ENCODE peak calls at places on chromosomes 2 and 18, in four cellular contexts. One of them, this sample, is unnamed.

GRCh38 chr18:74689251-74689650 is 91.6 kb downstream of the ZNF407 start:
- DNase-seq in HL-60: no peak
- DNase-seq in GM12878: no peak
- DNase-seq in K562: no peak
- DNase-seq in this sample: no peak

GRCh38 chr18:45793295-45793965 is 32.0 kb upstream of the SIGLEC15 start:
- DNase-seq in HL-60: peak
- DNase-seq in GM12878: no peak
- DNase-seq in K562: no peak
- DNase-seq in this sample: no peak

GRCh38 chr18:30527226-30527625 is 515.3 kb downstream of the DSC3 start:
- DNase-seq in HL-60: no peak
- DNase-seq in GM12878: no peak
- DNase-seq in K562: no peak
- DNase-seq in this sample: no peak

GRCh38 chr2:236606023-236606422 is 36.4 kb downstream of the ACKR3 start:
- DNase-seq in HL-60: no peak
- DNase-seq in GM12878: no peak
- DNase-seq in K562: no peak
- DNase-seq in this sample: no peak

GRCh38 chr2:18842836-18843235 is 253.5 kb upstream of the NT5C1B start:
- DNase-seq in HL-60: no peak
- DNase-seq in GM12878: no peak
- DNase-seq in K562: no peak
- DNase-seq in this sample: no peak

GRCh38 chr2:37894601-37895000 is 30.5 kb upstream of the RMDN2 start:
- DNase-seq in HL-60: no peak
- DNase-seq in GM12878: no peak
- DNase-seq in K562: no peak
- DNase-seq in this sample: no peak

GRCh38 chr2:128606837-128607236 is 288.2 kb upstream of the HS6ST1 start:
- DNase-seq in HL-60: no peak
- DNase-seq in GM12878: no peak
- DNase-seq in K562: no peak
- DNase-seq in this sample: no peak

GRCh38 chr2:230847883-230848388 is 16.8 kb upstream of the ITM2C start:
- DNase-seq in HL-60: peak
- DNase-seq in GM12878: peak
- DNase-seq in K562: peak
- DNase-seq in this sample: peak

GRCh38 chr2:26243643-26244478 is 571 bp downstream of the HADHA start:
- DNase-seq in HL-60: peak
- DNase-seq in GM12878: no peak
- DNase-seq in K562: peak
- DNase-seq in this sample: peak

GRCh38 chr2:183564726-183565125 is 440.5 kb downstream of the NUP35 start:
- DNase-seq in HL-60: no peak
- DNase-seq in GM12878: no peak
- DNase-seq in K562: no peak
- DNase-seq in this sample: no peak

GRCh38 chr18:63233334-63233733 is 86.2 kb downstream of the BCL2 start:
- DNase-seq in HL-60: no peak
- DNase-seq in GM12878: no peak
- DNase-seq in K562: no peak
- DNase-seq in this sample: no peak

GRCh38 chr2:207836526-207837133 is 66.9 kb upstream of the FZD5 start:
- DNase-seq in HL-60: no peak
- DNase-seq in GM12878: no peak
- DNase-seq in K562: no peak
- DNase-seq in this sample: no peak

GRCh38 chr2:226172314-226172713 is 627.3 kb downstream of the IRS1 start:
- DNase-seq in HL-60: no peak
- DNase-seq in GM12878: no peak
- DNase-seq in K562: no peak
- DNase-seq in this sample: no peak

GRCh38 chr2:102950547-102950946 is 188.7 kb downstream of the TMEM182 start:
- DNase-seq in HL-60: no peak
- DNase-seq in GM12878: no peak
- DNase-seq in K562: no peak
- DNase-seq in this sample: no peak

GRCh38 chr18:26965206-26965605 is 99.7 kb upstream of the AQP4 start:
- DNase-seq in HL-60: no peak
- DNase-seq in GM12878: no peak
- DNase-seq in K562: no peak
- DNase-seq in this sample: no peak

GRCh38 chr2:213848631-213849030 is 562.2 kb upstream of the VWC2L start:
- DNase-seq in HL-60: no peak
- DNase-seq in GM12878: no peak
- DNase-seq in K562: no peak
- DNase-seq in this sample: no peak

GRCh38 chr2:212863185-212863588 is 288.2 kb downstream of the IKZF2 start:
- DNase-seq in HL-60: peak
- DNase-seq in GM12878: peak
- DNase-seq in K562: no peak
- DNase-seq in this sample: no peak

GRCh38 chr2:68500649-68501048 is 33.3 kb downstream of the APLF start:
- DNase-seq in HL-60: no peak
- DNase-seq in GM12878: no peak
- DNase-seq in K562: no peak
- DNase-seq in this sample: no peak

GRCh38 chr2:138213624-138214023 is 249.4 kb downstream of the HNMT start:
- DNase-seq in HL-60: no peak
- DNase-seq in GM12878: no peak
- DNase-seq in K562: no peak
- DNase-seq in this sample: no peak

GRCh38 chr18:55641501-55641900 is 53.5 kb upstream of the TCF4 start:
- DNase-seq in HL-60: no peak
- DNase-seq in GM12878: no peak
- DNase-seq in K562: no peak
- DNase-seq in this sample: no peak

GRCh38 chr2:199339826-199340605 is 117.7 kb downstream of the SATB2 start:
- DNase-seq in HL-60: peak
- DNase-seq in GM12878: no peak
- DNase-seq in K562: no peak
- DNase-seq in this sample: no peak

GRCh38 chr2:40204268-40204667 is 247.6 kb downstream of the SLC8A1 start:
- DNase-seq in HL-60: no peak
- DNase-seq in GM12878: no peak
- DNase-seq in K562: no peak
- DNase-seq in this sample: no peak

GRCh38 chr2:172079838-172080640 is 5.3 kb upstream of the DLX1 start:
- DNase-seq in HL-60: peak
- DNase-seq in GM12878: no peak
- DNase-seq in K562: no peak
- DNase-seq in this sample: no peak

GRCh38 chr2:160010361-160011145 is 51.9 kb downstream of the PLA2R1 start:
- DNase-seq in HL-60: no peak
- DNase-seq in GM12878: no peak
- DNase-seq in K562: no peak
- DNase-seq in this sample: no peak

GRCh38 chr2:159290289-159290907 is 3.9 kb upstream of the WDSUB1 start:
- DNase-seq in HL-60: peak
- DNase-seq in GM12878: no peak
- DNase-seq in K562: no peak
- DNase-seq in this sample: no peak

GRCh38 chr2:236962816-236963215 is 122.9 kb upstream of the COPS8 start:
- DNase-seq in HL-60: no peak
- DNase-seq in GM12878: no peak
- DNase-seq in K562: no peak
- DNase-seq in this sample: no peak

GRCh38 chr2:176445831-176446433 is 176.7 kb downstream of the MTX2 start:
- DNase-seq in HL-60: no peak
- DNase-seq in GM12878: no peak
- DNase-seq in K562: no peak
- DNase-seq in this sample: no peak

GRCh38 chr2:98952971-98953370 is 16.9 kb upstream of the CRACDL start:
- DNase-seq in HL-60: no peak
- DNase-seq in GM12878: no peak
- DNase-seq in K562: no peak
- DNase-seq in this sample: no peak

GRCh38 chr18:37258131-37258530 is 307.5 kb downstream of the CELF4 start:
- DNase-seq in HL-60: no peak
- DNase-seq in GM12878: no peak
- DNase-seq in K562: no peak
- DNase-seq in this sample: no peak
- TF ChIP-seq SPI1 in HL-60: no peak
- TF ChIP-seq SPI1 in GM12878: no peak
- TF ChIP-seq SPI1 in K562: no peak
- TF ChIP-seq SPI1 in this sample: no peak

DNA sequence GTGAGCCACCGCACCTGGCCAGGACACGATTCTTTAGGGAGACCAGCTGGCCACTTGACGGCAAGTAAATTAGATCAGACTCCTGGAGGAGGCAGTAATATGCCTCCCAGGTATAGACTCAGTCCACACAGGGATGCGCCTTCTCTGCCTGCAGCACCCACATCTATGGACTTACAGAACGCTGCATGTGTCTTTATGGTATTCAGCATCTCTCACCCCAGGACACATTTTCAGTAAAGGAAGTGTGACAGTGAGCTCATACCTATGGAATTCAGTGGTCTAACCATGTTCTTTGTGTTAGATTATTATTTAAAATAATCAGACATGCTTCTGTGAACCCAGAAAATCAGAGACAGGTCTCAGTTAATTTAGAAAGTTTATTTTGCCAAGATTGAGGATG is 5.9 kb upstream of the NARS1 start:
- DNase-seq in HL-60: no peak
- DNase-seq in GM12878: no peak
- DNase-seq in K562: no peak
- DNase-seq in this sample: no peak
- TF ChIP-seq SPI1 in HL-60: no peak
- TF ChIP-seq SPI1 in GM12878: no peak
- TF ChIP-seq SPI1 in K562: no peak
- TF ChIP-seq SPI1 in this sample: no peak

DNA sequence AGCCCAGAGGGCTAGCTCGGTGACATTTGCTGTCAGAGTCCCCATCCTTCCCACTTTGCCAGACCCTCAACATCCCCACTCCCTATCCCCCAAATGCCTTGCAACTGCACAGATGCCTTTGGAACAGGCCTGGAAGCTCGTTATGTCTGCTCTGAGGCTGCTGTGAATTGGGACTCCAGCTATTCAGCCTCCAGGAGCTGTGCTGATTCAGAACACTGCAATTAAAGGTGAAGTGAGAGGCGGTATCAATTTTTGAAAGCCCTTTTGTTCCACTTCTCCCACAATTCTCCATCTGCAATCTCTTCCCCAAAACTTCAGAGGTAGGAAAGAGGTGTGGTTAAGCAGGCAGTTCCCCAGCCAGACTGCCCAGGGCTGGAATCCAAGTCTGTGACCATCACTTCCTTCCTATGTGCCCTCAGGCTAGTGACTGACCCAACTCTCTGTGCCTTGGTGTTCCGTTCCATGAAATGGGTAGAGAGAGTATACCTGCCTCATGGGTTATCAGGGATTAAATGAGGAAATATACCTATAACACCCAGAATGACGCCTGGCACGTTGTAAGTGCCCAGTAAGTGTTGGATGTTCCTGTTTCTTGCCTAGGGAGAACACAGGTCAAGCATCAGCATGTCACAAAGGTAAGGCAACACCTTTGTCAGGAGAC is 17.5 kb downstream of the NOSTRIN start:
- DNase-seq in HL-60: no peak
- DNase-seq in GM12878: no peak
- DNase-seq in K562: no peak
- DNase-seq in this sample: no peak
- TF ChIP-seq SPI1 in HL-60: no peak
- TF ChIP-seq SPI1 in GM12878: no peak
- TF ChIP-seq SPI1 in K562: peak
- TF ChIP-seq SPI1 in this sample: no peak

GRCh38 chr2:71496156-71496770 is 42.9 kb downstream of the DYSF start:
- DNase-seq in HL-60: no peak
- DNase-seq in GM12878: no peak
- DNase-seq in K562: no peak
- DNase-seq in this sample: no peak

GRCh38 chr2:71494091-71494490 is 40.7 kb downstream of the DYSF start:
- DNase-seq in HL-60: no peak
- DNase-seq in GM12878: no peak
- DNase-seq in K562: no peak
- DNase-seq in this sample: no peak

GRCh38 chr2:71498261-71498701 is 44.9 kb downstream of the DYSF start:
- DNase-seq in HL-60: no peak
- DNase-seq in GM12878: no peak
- DNase-seq in K562: no peak
- DNase-seq in this sample: no peak

GRCh38 chr2:71492112-71492511 is 38.8 kb downstream of the DYSF start:
- DNase-seq in HL-60: no peak
- DNase-seq in GM12878: no peak
- DNase-seq in K562: no peak
- DNase-seq in this sample: no peak

DNA sequence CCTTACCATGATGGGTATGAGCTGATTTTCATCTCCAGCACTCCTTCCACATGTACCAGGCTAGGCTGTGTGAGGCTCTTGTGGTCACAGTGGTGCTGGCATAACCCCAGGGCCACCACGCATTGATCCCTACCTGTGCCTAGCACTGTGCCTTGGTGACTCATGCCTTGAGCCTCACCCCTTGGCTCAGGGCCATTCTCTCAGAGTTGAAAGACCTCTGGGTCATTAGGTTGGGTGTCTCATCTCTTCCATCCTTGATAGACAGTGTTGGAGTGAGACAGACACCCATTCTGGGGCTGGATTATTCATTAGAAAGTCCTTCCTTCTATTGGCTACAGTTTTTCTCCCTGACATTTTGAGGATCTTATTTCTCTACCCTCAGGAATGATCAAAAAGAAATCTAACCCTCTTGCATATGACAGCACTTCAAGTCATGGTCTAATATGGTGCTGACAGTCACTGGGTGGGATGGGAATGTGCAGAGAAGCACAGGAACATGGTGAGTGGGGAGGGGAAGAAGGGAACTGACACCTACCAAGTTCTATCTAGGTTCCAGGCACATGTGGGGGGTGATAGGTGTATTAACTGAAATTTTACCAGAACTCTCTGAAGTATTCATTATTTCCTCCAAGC is 41.3 kb downstream of the DYSF start:
- DNase-seq in HL-60: no peak
- DNase-seq in GM12878: no peak
- DNase-seq in K562: no peak
- DNase-seq in this sample: no peak
- TF ChIP-seq SPI1 in HL-60: no peak
- TF ChIP-seq SPI1 in GM12878: no peak
- TF ChIP-seq SPI1 in K562: no peak
- TF ChIP-seq SPI1 in this sample: no peak

DNA sequence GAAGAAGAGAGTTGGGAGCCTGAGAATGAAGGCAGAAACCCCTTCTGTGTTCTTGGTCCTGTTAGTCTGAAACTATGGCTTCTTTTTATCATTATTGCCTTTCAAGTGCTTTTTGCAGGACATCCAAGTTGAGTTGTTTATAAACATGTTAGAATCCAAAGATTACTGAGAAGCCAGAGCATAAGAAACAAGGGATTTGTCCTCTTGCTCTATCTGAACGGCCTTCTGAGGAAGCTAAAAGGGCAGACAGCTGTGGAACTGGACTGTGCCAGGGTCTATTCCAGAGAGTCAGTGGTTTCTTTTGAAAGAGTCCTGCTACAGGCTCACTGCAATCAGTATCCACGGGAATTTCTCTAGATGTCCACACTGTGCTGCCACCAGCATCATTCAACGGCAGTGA is 86.6 kb downstream of the ARHGAP28 start:
- DNase-seq in HL-60: no peak
- DNase-seq in GM12878: no peak
- DNase-seq in K562: no peak
- DNase-seq in this sample: no peak
- TF ChIP-seq SPI1 in HL-60: no peak
- TF ChIP-seq SPI1 in GM12878: no peak
- TF ChIP-seq SPI1 in K562: no peak
- TF ChIP-seq SPI1 in this sample: no peak

This sample was measured in GM12891.